ENCODE peak calls at places on chromosomes 2 and 18, in five cellular contexts. Z is A549, U is K562, P is GM12878, J is HepG2. O is an unnamed sample.

GRCh38 chr2:144452169-144453038 is 67.5 kb downstream of the ZEB2 start:
- DNase-seq in J (no peak), U (peak), P (no peak), Z (peak), O (peak)

GRCh38 chr2:195382186-195382585 is 274.8 kb upstream of the SLC39A10 start:
- DNase-seq in J (no peak), U (no peak), P (no peak), Z (no peak), O (no peak)

GRCh38 chr2:135916232-135916631 is 40.0 kb upstream of the MCM6 start:
- DNase-seq in J (peak), P (no peak), U (no peak), Z (peak), O (peak)

GRCh38 chr2:234422242-234422641 is 74.6 kb downstream of the ARL4C start:
- DNase-seq in J (peak), Z (peak), P (no peak), U (no peak), O (no peak)

GRCh38 chr2:196331143-196331542 is 159.8 kb upstream of the STK17B start:
- DNase-seq in Z (peak), J (no peak), P (no peak), U (peak), O (no peak)

GRCh38 chr2:156320491-156320896 is 12.0 kb downstream of the NR4A2 start:
- DNase-seq in J (no peak), U (no peak), P (no peak), Z (peak), O (peak)

GRCh38 chr2:190069936-190070696 is 7.6 kb upstream of the MSTN start:
- DNase-seq in J (peak), U (peak), Z (peak), P (no peak), O (peak)

GRCh38 chr18:55199291-55199963 is 240.2 kb upstream of the CCDC68 start:
- DNase-seq in Z (no peak), P (no peak), J (no peak), U (no peak), O (no peak)

GRCh38 chr2:44250376-44250775 is 24.9 kb upstream of the SLC3A1 start:
- DNase-seq in P (peak), U (no peak), Z (no peak), J (no peak), O (no peak)

GRCh38 chr2:127169066-127169660 is 50.9 kb downstream of the CYP27C1 start:
- DNase-seq in P (no peak), J (no peak), U (no peak), Z (no peak), O (no peak)

GRCh38 chr2:30277582-30277981 is 46.2 kb downstream of the LBH start:
- DNase-seq in P (no peak), J (no peak), Z (no peak), U (no peak), O (no peak)

GRCh38 chr18:44859263-44859662 is 178.6 kb downstream of the SETBP1 start:
- DNase-seq in P (no peak), J (no peak), Z (no peak), U (no peak), O (no peak)

GRCh38 chr2:151852260-151853069 is 24.2 kb upstream of the ARL5A start:
- DNase-seq in J (no peak), Z (no peak), P (no peak), U (no peak), O (no peak)

GRCh38 chr2:9408641-9409151 is 14.6 kb downstream of the ITGB1BP1 start:
- DNase-seq in J (no peak), P (no peak), Z (no peak), U (no peak), O (no peak)

GRCh38 chr2:224162122-224162521 is 123.0 kb upstream of the SERPINE2 start:
- DNase-seq in P (no peak), J (no peak), U (no peak), Z (no peak), O (no peak)

GRCh38 chr2:216516730-216517350 is 18.2 kb downstream of the RPL37A start:
- DNase-seq in J (no peak), P (no peak), Z (peak), U (peak), O (peak)

GRCh38 chr18:37565985-37566478 is 434 bp upstream of the CELF4 start:
- DNase-seq in U (no peak), Z (peak), J (no peak), P (no peak), O (peak)

GRCh38 chr2:54503192-54503591 is 47.1 kb downstream of the SPTBN1 start:
- DNase-seq in J (peak), Z (peak), U (peak), P (no peak), O (peak)

GRCh38 chr2:72694715-72695496 is 130.9 kb downstream of the EXOC6B start:
- DNase-seq in J (peak), U (peak), Z (peak), P (no peak), O (peak)

GRCh38 chr2:131516011-131516410 is 11.7 kb upstream of the CCDC74A start:
- DNase-seq in U (no peak), P (no peak), J (no peak), Z (no peak), O (no peak)

GRCh38 chr2:47076586-47077441 is 78.3 kb downstream of the STPG4 start:
- DNase-seq in U (no peak), P (no peak), Z (peak), J (peak), O (no peak)

GRCh38 chr2:97745474-97746172 is 32.2 kb downstream of the ZAP70 start:
- DNase-seq in Z (no peak), P (peak), U (no peak), J (no peak), O (no peak)

GRCh38 chr18:71784777-71785176 is 759.4 kb downstream of the CBLN2 start:
- DNase-seq in P (no peak), U (peak), J (peak), Z (peak), O (peak)

GRCh38 chr2:191620144-191620543 is 57.8 kb upstream of the NABP1 start:
- DNase-seq in P (no peak), U (no peak), J (no peak), Z (no peak), O (no peak)

GRCh38 chr2:8285081-8285480 is 396.8 kb upstream of the ID2 start:
- DNase-seq in P (no peak), Z (no peak), J (peak), U (no peak), O (peak)

GRCh38 chr2:120769076-120769786 is 33.6 kb downstream of the GLI2 start:
- DNase-seq in P (no peak), Z (no peak), J (no peak), U (no peak), O (no peak)

GRCh38 chr2:59585657-59586056 is 967.8 kb downstream of the BCL11A start:
- DNase-seq in J (no peak), P (no peak), Z (no peak), U (no peak), O (no peak)

GRCh38 chr18:23992119-23992940 is 22.2 kb upstream of the TTC39C start:
- DNase-seq in U (no peak), Z (no peak), J (no peak), P (no peak), O (no peak)

GRCh38 chr18:44839239-44839666 is 158.6 kb downstream of the SETBP1 start:
- DNase-seq in J (no peak), P (peak), U (peak), Z (peak), O (peak)

GRCh38 chr18:29078272-29078671 is 901.3 kb upstream of the CDH2 start:
- DNase-seq in U (no peak), J (no peak), Z (no peak), P (no peak), O (no peak)

GRCh38 chr2:129888461-129888860 is 91.0 kb upstream of the RAB6C start:
- DNase-seq in P (no peak), U (no peak), Z (no peak), J (no peak), O (no peak)

GRCh38 chr2:101644842-101645383 is 52.6 kb upstream of the MAP4K4 start:
- DNase-seq in U (no peak), P (no peak), J (no peak), Z (no peak), O (no peak)

GRCh38 chr2:232377841-232378734 is 463 bp upstream of the ALPP start:
- DNase-seq in J (no peak), P (no peak), U (no peak), Z (no peak), O (no peak)

GRCh38 chr2:109216332-109216731 is 87.3 kb downstream of the SH3RF3 start:
- DNase-seq in U (no peak), P (no peak), Z (no peak), J (no peak), O (peak)

GRCh38 chr2:74028290-74028689 is 43.6 kb downstream of the TET3 start:
- DNase-seq in P (no peak), U (no peak), Z (no peak), J (no peak), O (no peak)

GRCh38 chr18:79395761-79396404 is at the start of gene NFATC1:
- DNase-seq in U (peak), J (no peak), P (no peak), Z (peak), O (peak)

GRCh38 chr2:198465970-198466369 is 661.6 kb downstream of the PLCL1 start:
- DNase-seq in P (no peak), U (no peak), J (no peak), Z (no peak), O (no peak)
- TF ChIP-seq JUNB in P (no peak), U (no peak), J (no peak), Z (no peak), O (no peak)

DNA sequence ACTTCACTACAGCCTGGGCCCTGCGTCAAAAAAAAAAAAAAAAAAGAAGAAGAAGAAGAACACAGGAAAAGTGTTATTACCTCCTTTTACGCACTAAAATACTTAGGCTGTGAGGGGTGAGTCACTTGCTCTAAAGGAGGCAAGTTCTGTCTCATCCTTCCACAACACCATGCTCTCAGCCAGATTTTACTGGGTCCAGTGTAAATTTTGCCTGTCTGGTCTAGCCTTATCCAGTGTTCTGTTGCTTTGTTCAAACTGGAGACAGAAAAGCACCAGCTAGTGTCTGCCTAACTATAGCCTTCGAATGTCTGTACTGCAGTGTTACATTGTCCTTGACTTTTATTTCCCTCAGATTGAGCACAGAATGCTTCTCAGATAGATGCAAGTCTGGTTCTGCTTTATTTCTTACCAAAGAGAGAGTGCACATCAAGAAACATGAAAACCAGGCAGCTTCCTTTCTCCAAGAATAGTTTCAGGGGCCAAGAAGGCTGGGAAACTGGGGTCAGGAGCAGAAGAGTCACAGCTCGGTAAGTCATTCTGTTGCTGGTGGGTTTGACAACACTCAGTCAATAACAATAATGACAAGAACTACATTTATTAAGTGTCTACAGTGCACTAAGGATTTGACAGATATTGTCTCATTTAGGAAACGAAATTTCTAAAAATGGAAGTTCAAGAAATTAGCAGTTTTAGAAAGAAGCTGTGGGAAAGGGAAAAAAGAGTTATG is 3.1 kb upstream of the MSGN1 start:
- DNase-seq in J (no peak), P (no peak), Z (no peak), U (no peak), O (no peak)
- TF ChIP-seq JUNB in J (no peak), P (no peak), Z (no peak), U (no peak), O (no peak)

GRCh38 chr2:239282448-239283287 is 118.2 kb downstream of the HDAC4 start:
- DNase-seq in Z (no peak), J (no peak), U (no peak), P (no peak), O (no peak)

GRCh38 chr2:239285071-239285931 is 115.5 kb downstream of the HDAC4 start:
- DNase-seq in J (peak), Z (no peak), P (no peak), U (peak), O (no peak)

GRCh38 chr2:239285932-239286230 is 114.9 kb downstream of the HDAC4 start:
- DNase-seq in Z (no peak), J (no peak), P (no peak), U (no peak), O (no peak)

GRCh38 chr2:239283288-239283945 is 117.4 kb downstream of the HDAC4 start:
- DNase-seq in Z (no peak), P (no peak), U (no peak), J (no peak), O (no peak)

GRCh38 chr2:239283961-239284801 is 116.6 kb downstream of the HDAC4 start:
- DNase-seq in J (no peak), Z (no peak), P (no peak), U (no peak), O (no peak)
- TF ChIP-seq JUNB in J (no peak), Z (no peak), P (no peak), U (no peak), O (no peak)

GRCh38 chr2:241637233-241638062 is at the start of gene ATG4B:
- DNase-seq in J (peak), U (peak), Z (peak), P (peak), O (peak)

GRCh38 chr2:241640165-241640795 is 2.8 kb downstream of the ATG4B start:
- DNase-seq in P (no peak), U (no peak), J (no peak), Z (no peak), O (no peak)

GRCh38 chr2:241638940-241639339 is 1.4 kb downstream of the ATG4B start:
- DNase-seq in P (no peak), J (no peak), U (no peak), Z (no peak), O (no peak)

GRCh38 chr2:241638063-241638660 is 669 bp downstream of the ATG4B start:
- DNase-seq in U (no peak), P (no peak), J (no peak), Z (no peak), O (no peak)

DNA sequence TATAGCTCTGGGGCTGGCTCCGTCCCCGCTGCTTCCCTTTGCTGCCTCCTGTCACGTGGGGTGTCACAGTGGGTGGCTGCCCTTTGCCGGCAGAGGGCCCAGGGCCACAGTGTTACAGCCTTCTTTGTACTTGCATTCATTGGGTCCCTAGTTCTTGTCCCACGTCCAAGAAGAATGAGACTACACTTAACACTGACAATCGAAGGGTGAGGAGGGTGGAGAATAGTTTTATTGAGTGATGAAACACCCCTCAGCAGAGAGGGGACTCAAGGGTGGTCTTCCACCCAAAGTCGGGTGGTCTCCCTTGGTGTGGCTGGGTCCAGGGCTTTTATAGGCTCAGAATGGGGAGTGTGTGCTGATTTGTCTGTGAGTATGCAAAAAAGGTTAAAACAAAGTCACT is 1.9 kb downstream of the ATG4B start:
- DNase-seq in P (no peak), Z (no peak), J (no peak), U (no peak), O (peak)
- TF ChIP-seq JUNB in P (no peak), Z (no peak), J (no peak), U (no peak), O (no peak)

GRCh38 chr18:5093902-5094301 is 103.2 kb downstream of the AKAIN1 start:
- DNase-seq in U (no peak), J (no peak), P (no peak), Z (no peak), O (no peak)
- TF ChIP-seq JUNB in U (no peak), J (no peak), P (peak), Z (no peak), O (no peak)